ENCODE peak calls at places on chromosomes 3 and 15, in six cellular contexts. G is GM12892, A is suprapubic skin, Y is GM12891, C is Panc1, V is prostate gland. N is an unnamed sample.

GRCh38 chr3:146464005-146464595 is 5.3 kb downstream of the PLSCR2 start:
- DNase-seq in G (no peak), A (no peak), Y (no peak), C (no peak), V (no peak), N (no peak)

GRCh38 chr15:68561146-68561545 is 17.6 kb upstream of the CORO2B start:
- DNase-seq in G (no peak), A (no peak), Y (no peak), C (no peak), V (no peak), N (no peak)

GRCh38 chr3:133152056-133152455 is 113.9 kb downstream of the TMEM108 start:
- DNase-seq in G (no peak), A (no peak), Y (no peak), C (no peak), V (no peak), N (no peak)

GRCh38 chr3:74537164-74537563 is 77.3 kb downstream of the CNTN3 start:
- DNase-seq in G (no peak), A (no peak), Y (no peak), C (no peak), V (no peak), N (no peak)

GRCh38 chr3:189273736-189274135 is 102.0 kb downstream of the TPRG1 start:
- DNase-seq in G (no peak), A (no peak), Y (no peak), C (no peak), V (no peak), N (no peak)

GRCh38 chr3:32176989-32177701 is 61.3 kb upstream of the CMTM8 start:
- DNase-seq in G (no peak), A (no peak), Y (no peak), C (peak; percentile 68), V (peak; percentile 37), N (no peak)

GRCh38 chr3:173553635-173554280 is 156.2 kb downstream of the NLGN1 start:
- DNase-seq in G (no peak), A (no peak), Y (no peak), C (peak; percentile 15), V (no peak), N (no peak)

GRCh38 chr3:8052599-8053185 is 448.9 kb upstream of the LMCD1 start:
- DNase-seq in G (no peak), A (no peak), Y (no peak), C (no peak), V (no peak), N (no peak)

GRCh38 chr3:15071699-15072098 is 6.6 kb upstream of the MRPS25 start:
- DNase-seq in G (no peak), A (no peak), Y (no peak), C (no peak), V (no peak), N (no peak)

GRCh38 chr15:96342611-96343528 is 12.4 kb downstream of the NR2F2 start:
- DNase-seq in G (no peak), A (no peak), Y (no peak), C (no peak), V (no peak), N (no peak)

GRCh38 chr3:45325676-45326075 is 62.7 kb upstream of the LARS2 start:
- DNase-seq in G (no peak), A (peak; percentile 49), Y (no peak), C (no peak), V (no peak), N (peak; percentile 87)

GRCh38 chr3:9388142-9388541 is 9.3 kb upstream of the SETD5 start:
- DNase-seq in G (no peak), A (no peak), Y (no peak), C (no peak), V (no peak), N (no peak)

GRCh38 chr3:191238321-191238817 is 39.3 kb downstream of the OSTN start:
- DNase-seq in G (no peak), A (no peak), Y (no peak), C (no peak), V (no peak), N (no peak)

DNA sequence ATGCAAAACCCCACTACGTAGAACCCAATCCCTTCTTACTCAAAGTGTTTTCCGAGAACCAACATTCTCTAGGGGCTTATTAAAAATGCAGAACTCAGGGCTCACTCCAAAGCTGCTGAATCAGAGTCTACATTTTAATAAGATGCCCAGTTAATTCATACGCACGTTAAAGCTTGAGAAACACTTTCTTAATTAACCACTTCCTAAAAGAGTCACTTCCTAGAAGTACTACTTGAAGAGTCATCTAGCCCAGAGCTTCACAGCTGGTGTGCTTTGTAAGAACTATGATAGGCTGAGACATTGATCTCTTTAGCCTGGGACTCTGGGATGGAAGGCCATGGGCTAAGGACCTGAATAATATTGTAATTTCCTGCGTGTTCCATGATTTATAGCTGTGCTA is 9.0 kb downstream of the COL6A5 start:
- DNase-seq in G (no peak), A (no peak), Y (no peak), C (no peak), V (no peak), N (no peak)
- TF ChIP-seq POLR2AphosphoS5 in G (no peak), A (no peak), Y (no peak), C (no peak), V (no peak), N (no peak)

GRCh38 chr15:97963779-97964178 is 3.3 kb downstream of the ARRDC4 start:
- DNase-seq in G (no peak), A (no peak), Y (no peak), C (no peak), V (no peak), N (no peak)

GRCh38 chr15:97959738-97960363 is 652 bp upstream of the ARRDC4 start:
- DNase-seq in G (no peak), A (no peak), Y (no peak), C (no peak), V (no peak), N (no peak)

GRCh38 chr15:97962263-97962662 is 1.8 kb downstream of the ARRDC4 start:
- DNase-seq in G (no peak), A (no peak), Y (no peak), C (no peak), V (no peak), N (no peak)

GRCh38 chr15:97961067-97961954 is 808 bp downstream of the ARRDC4 start:
- DNase-seq in G (no peak), A (peak; percentile 86), Y (no peak), C (no peak), V (peak; percentile 18), N (no peak)

DNA sequence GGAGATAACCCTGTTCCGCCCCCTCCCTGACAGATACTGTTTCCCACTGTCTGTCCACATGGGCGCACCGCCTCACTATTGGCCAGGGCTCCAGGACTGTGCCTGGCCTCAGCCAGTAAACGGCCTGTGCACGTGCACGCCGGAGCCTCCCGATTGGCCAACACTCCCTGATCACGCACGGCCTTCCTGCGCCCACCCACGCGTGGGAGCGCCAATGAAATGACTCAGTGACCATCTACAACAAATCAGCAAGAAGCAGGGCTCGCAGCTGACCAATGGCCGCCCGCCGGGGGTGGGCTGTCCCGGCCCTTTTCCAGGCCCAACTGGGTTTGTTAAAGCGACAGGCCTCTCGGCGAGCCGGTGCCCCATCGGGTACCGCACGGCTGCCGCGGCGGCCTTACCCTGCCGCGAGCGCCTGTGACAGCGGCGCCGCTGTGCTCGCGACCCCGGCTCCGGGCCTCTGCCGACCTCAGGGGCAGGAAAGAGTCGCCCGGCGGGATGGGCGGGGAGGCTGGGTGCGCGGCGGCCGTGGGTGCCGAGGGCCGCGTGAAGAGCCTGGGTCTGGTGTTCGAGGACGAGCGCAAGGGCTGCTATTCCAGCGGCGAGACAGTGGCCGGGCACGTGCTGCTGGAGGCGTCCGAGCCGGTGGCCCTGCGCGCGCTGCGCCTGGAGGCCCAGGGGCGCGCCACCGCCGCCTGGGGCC is at the start of gene ARRDC4:
- DNase-seq in G (no peak), A (peak; percentile 100), Y (peak; percentile 33), C (peak; percentile 61), V (peak; percentile 100), N (peak; percentile 100)
- TF ChIP-seq POLR2AphosphoS5 in G (no peak), A (peak; percentile 81), Y (no peak), C (no peak), V (peak; percentile 97), N (peak; percentile 94)

GRCh38 chr15:58616171-58616570 is 133.3 kb downstream of the ADAM10 start:
- DNase-seq in G (no peak), A (no peak), Y (no peak), C (no peak), V (no peak), N (no peak)
- TF ChIP-seq POLR2AphosphoS5 in G (no peak), A (no peak), Y (no peak), C (no peak), V (no peak), N (no peak)

GRCh38 chr3:49411550-49411967 is 217 bp downstream of the RHOA start:
- DNase-seq in G (no peak), A (no peak), Y (no peak), C (no peak), V (peak; percentile 40), N (no peak)
- TF ChIP-seq POLR2AphosphoS5 in G (no peak), A (no peak), Y (no peak), C (no peak), V (no peak), N (no peak)

GRCh38 chr3:27679691-27680090 is 42.4 kb downstream of the EOMES start:
- DNase-seq in G (no peak), A (no peak), Y (no peak), C (no peak), V (no peak), N (no peak)

GRCh38 chr3:27675287-27675686 is 46.8 kb downstream of the EOMES start:
- DNase-seq in G (no peak), A (no peak), Y (no peak), C (no peak), V (no peak), N (no peak)

GRCh38 chr3:27680517-27681246 is 41.4 kb downstream of the EOMES start:
- DNase-seq in G (no peak), A (no peak), Y (no peak), C (no peak), V (no peak), N (no peak)

GRCh38 chr3:27678234-27678633 is 43.9 kb downstream of the EOMES start:
- DNase-seq in G (no peak), A (no peak), Y (no peak), C (no peak), V (no peak), N (no peak)

GRCh38 chr3:27677554-27677953 is 44.6 kb downstream of the EOMES start:
- DNase-seq in G (no peak), A (no peak), Y (no peak), C (no peak), V (no peak), N (peak; percentile 92)
- TF ChIP-seq POLR2AphosphoS5 in G (no peak), A (peak; percentile 81), Y (no peak), C (no peak), V (no peak), N (no peak)